ENCODE peak calls at places on chromosomes 3 and 15, in seven cellular contexts. One of them, this sample, is unnamed.

GRCh38 chr3:186983372-186984058 is 53.2 kb downstream of the ST6GAL1 start:
- DNase-seq in fibroblast of the conjunctiva: no peak
- DNase-seq in RPMI8226: no peak
- DNase-seq in AG08396: no peak
- DNase-seq in stimulated activated CD8-positive, alpha-beta memory T cell treated with anti-CD3 and anti-CD28 coated beads, Interleukin-12 subunit alpha, Interleukin-12 subunit beta, amount 100 ng/mL, for 1 hour: no peak
- DNase-seq in globus pallidus: no peak
- DNase-seq in ELR: no peak
- DNase-seq in this sample: no peak

GRCh38 chr15:89203705-89204273 is 17.6 kb downstream of the RLBP1 start:
- DNase-seq in fibroblast of the conjunctiva: no peak
- DNase-seq in RPMI8226: no peak
- DNase-seq in AG08396: no peak
- DNase-seq in stimulated activated CD8-positive, alpha-beta memory T cell treated with anti-CD3 and anti-CD28 coated beads, Interleukin-12 subunit alpha, Interleukin-12 subunit beta, amount 100 ng/mL, for 1 hour: no peak
- DNase-seq in globus pallidus: no peak
- DNase-seq in ELR: no peak
- DNase-seq in this sample: no peak

GRCh38 chr15:99507016-99507731 is 58.6 kb upstream of the MEF2A start:
- DNase-seq in fibroblast of the conjunctiva: peak; percentile 34
- DNase-seq in RPMI8226: peak; percentile 85
- DNase-seq in AG08396: peak; percentile 53
- DNase-seq in stimulated activated CD8-positive, alpha-beta memory T cell treated with anti-CD3 and anti-CD28 coated beads, Interleukin-12 subunit alpha, Interleukin-12 subunit beta, amount 100 ng/mL, for 1 hour: no peak
- DNase-seq in globus pallidus: no peak
- DNase-seq in ELR: no peak
- DNase-seq in this sample: no peak

GRCh38 chr3:119700920-119701734 is 1.7 kb upstream of the CFAP91 start:
- DNase-seq in fibroblast of the conjunctiva: no peak
- DNase-seq in RPMI8226: no peak
- DNase-seq in AG08396: no peak
- DNase-seq in stimulated activated CD8-positive, alpha-beta memory T cell treated with anti-CD3 and anti-CD28 coated beads, Interleukin-12 subunit alpha, Interleukin-12 subunit beta, amount 100 ng/mL, for 1 hour: no peak
- DNase-seq in globus pallidus: no peak
- DNase-seq in ELR: no peak
- DNase-seq in this sample: no peak

GRCh38 chr3:50215529-50215928 is 10.5 kb downstream of the SLC38A3 start:
- DNase-seq in fibroblast of the conjunctiva: no peak
- DNase-seq in RPMI8226: no peak
- DNase-seq in AG08396: no peak
- DNase-seq in stimulated activated CD8-positive, alpha-beta memory T cell treated with anti-CD3 and anti-CD28 coated beads, Interleukin-12 subunit alpha, Interleukin-12 subunit beta, amount 100 ng/mL, for 1 hour: no peak
- DNase-seq in globus pallidus: no peak
- DNase-seq in ELR: no peak
- DNase-seq in this sample: no peak

GRCh38 chr15:37096878-37097568 is 3.3 kb downstream of the MEIS2 start:
- DNase-seq in fibroblast of the conjunctiva: no peak
- DNase-seq in RPMI8226: no peak
- DNase-seq in AG08396: peak; percentile 38
- DNase-seq in stimulated activated CD8-positive, alpha-beta memory T cell treated with anti-CD3 and anti-CD28 coated beads, Interleukin-12 subunit alpha, Interleukin-12 subunit beta, amount 100 ng/mL, for 1 hour: no peak
- DNase-seq in globus pallidus: peak; percentile 47
- DNase-seq in ELR: no peak
- DNase-seq in this sample: no peak

GRCh38 chr3:139715736-139716135 is 38.0 kb upstream of the NMNAT3 start:
- DNase-seq in fibroblast of the conjunctiva: no peak
- DNase-seq in RPMI8226: no peak
- DNase-seq in AG08396: no peak
- DNase-seq in stimulated activated CD8-positive, alpha-beta memory T cell treated with anti-CD3 and anti-CD28 coated beads, Interleukin-12 subunit alpha, Interleukin-12 subunit beta, amount 100 ng/mL, for 1 hour: no peak
- DNase-seq in globus pallidus: no peak
- DNase-seq in ELR: no peak
- DNase-seq in this sample: no peak

GRCh38 chr3:8490079-8490552 is 11.5 kb upstream of the LMCD1 start:
- DNase-seq in fibroblast of the conjunctiva: peak; percentile 64
- DNase-seq in RPMI8226: no peak
- DNase-seq in AG08396: peak; percentile 68
- DNase-seq in stimulated activated CD8-positive, alpha-beta memory T cell treated with anti-CD3 and anti-CD28 coated beads, Interleukin-12 subunit alpha, Interleukin-12 subunit beta, amount 100 ng/mL, for 1 hour: no peak
- DNase-seq in globus pallidus: no peak
- DNase-seq in ELR: peak; percentile 87
- DNase-seq in this sample: no peak

GRCh38 chr15:66364944-66365343 is 8.5 kb upstream of the TIPIN start:
- DNase-seq in fibroblast of the conjunctiva: no peak
- DNase-seq in RPMI8226: no peak
- DNase-seq in AG08396: no peak
- DNase-seq in stimulated activated CD8-positive, alpha-beta memory T cell treated with anti-CD3 and anti-CD28 coated beads, Interleukin-12 subunit alpha, Interleukin-12 subunit beta, amount 100 ng/mL, for 1 hour: no peak
- DNase-seq in globus pallidus: no peak
- DNase-seq in ELR: no peak
- DNase-seq in this sample: no peak

GRCh38 chr3:128011140-128011539 is 41.1 kb upstream of the SEC61A1 start:
- DNase-seq in fibroblast of the conjunctiva: peak; percentile 18
- DNase-seq in RPMI8226: peak; percentile 56
- DNase-seq in AG08396: no peak
- DNase-seq in stimulated activated CD8-positive, alpha-beta memory T cell treated with anti-CD3 and anti-CD28 coated beads, Interleukin-12 subunit alpha, Interleukin-12 subunit beta, amount 100 ng/mL, for 1 hour: no peak
- DNase-seq in globus pallidus: no peak
- DNase-seq in ELR: peak; percentile 37
- DNase-seq in this sample: no peak

GRCh38 chr3:37321260-37321852 is 147.0 kb upstream of the LRRFIP2 start:
- DNase-seq in fibroblast of the conjunctiva: no peak
- DNase-seq in RPMI8226: no peak
- DNase-seq in AG08396: no peak
- DNase-seq in stimulated activated CD8-positive, alpha-beta memory T cell treated with anti-CD3 and anti-CD28 coated beads, Interleukin-12 subunit alpha, Interleukin-12 subunit beta, amount 100 ng/mL, for 1 hour: no peak
- DNase-seq in globus pallidus: no peak
- DNase-seq in ELR: no peak
- DNase-seq in this sample: no peak

GRCh38 chr15:75145027-75145841 is 56.4 kb upstream of the C15orf39 start:
- DNase-seq in fibroblast of the conjunctiva: no peak
- DNase-seq in RPMI8226: peak; percentile 58
- DNase-seq in AG08396: no peak
- DNase-seq in stimulated activated CD8-positive, alpha-beta memory T cell treated with anti-CD3 and anti-CD28 coated beads, Interleukin-12 subunit alpha, Interleukin-12 subunit beta, amount 100 ng/mL, for 1 hour: no peak
- DNase-seq in globus pallidus: no peak
- DNase-seq in ELR: peak; percentile 62
- DNase-seq in this sample: no peak

GRCh38 chr3:187522293-187522692 is 147.9 kb downstream of the SST start:
- DNase-seq in fibroblast of the conjunctiva: no peak
- DNase-seq in RPMI8226: no peak
- DNase-seq in AG08396: no peak
- DNase-seq in stimulated activated CD8-positive, alpha-beta memory T cell treated with anti-CD3 and anti-CD28 coated beads, Interleukin-12 subunit alpha, Interleukin-12 subunit beta, amount 100 ng/mL, for 1 hour: no peak
- DNase-seq in globus pallidus: no peak
- DNase-seq in ELR: no peak
- DNase-seq in this sample: no peak

GRCh38 chr15:41115652-41116115 is 396 bp downstream of the INO80 start:
- DNase-seq in fibroblast of the conjunctiva: peak; percentile 39
- DNase-seq in RPMI8226: peak; percentile 77
- DNase-seq in AG08396: peak; percentile 80
- DNase-seq in stimulated activated CD8-positive, alpha-beta memory T cell treated with anti-CD3 and anti-CD28 coated beads, Interleukin-12 subunit alpha, Interleukin-12 subunit beta, amount 100 ng/mL, for 1 hour: peak; percentile 53
- DNase-seq in globus pallidus: peak; percentile 43
- DNase-seq in ELR: peak; percentile 65
- DNase-seq in this sample: peak; percentile 49

GRCh38 chr15:46461416-46461815 is 826.6 kb downstream of the SQOR start:
- DNase-seq in fibroblast of the conjunctiva: no peak
- DNase-seq in RPMI8226: no peak
- DNase-seq in AG08396: no peak
- DNase-seq in stimulated activated CD8-positive, alpha-beta memory T cell treated with anti-CD3 and anti-CD28 coated beads, Interleukin-12 subunit alpha, Interleukin-12 subunit beta, amount 100 ng/mL, for 1 hour: no peak
- DNase-seq in globus pallidus: no peak
- DNase-seq in ELR: peak; percentile 3
- DNase-seq in this sample: no peak

GRCh38 chr3:65173841-65174240 is 486.0 kb upstream of the ADAMTS9 start:
- DNase-seq in fibroblast of the conjunctiva: no peak
- DNase-seq in RPMI8226: no peak
- DNase-seq in AG08396: no peak
- DNase-seq in stimulated activated CD8-positive, alpha-beta memory T cell treated with anti-CD3 and anti-CD28 coated beads, Interleukin-12 subunit alpha, Interleukin-12 subunit beta, amount 100 ng/mL, for 1 hour: no peak
- DNase-seq in globus pallidus: no peak
- DNase-seq in ELR: no peak
- DNase-seq in this sample: no peak

GRCh38 chr3:30770387-30770786 is 124.1 kb downstream of the GADL1 start:
- DNase-seq in fibroblast of the conjunctiva: peak; percentile 73
- DNase-seq in RPMI8226: no peak
- DNase-seq in AG08396: peak; percentile 83
- DNase-seq in stimulated activated CD8-positive, alpha-beta memory T cell treated with anti-CD3 and anti-CD28 coated beads, Interleukin-12 subunit alpha, Interleukin-12 subunit beta, amount 100 ng/mL, for 1 hour: no peak
- DNase-seq in globus pallidus: peak; percentile 30
- DNase-seq in ELR: peak; percentile 96
- DNase-seq in this sample: no peak

GRCh38 chr3:195405646-195406045 is 37.2 kb downstream of the ACAP2 start:
- DNase-seq in fibroblast of the conjunctiva: no peak
- DNase-seq in RPMI8226: no peak
- DNase-seq in AG08396: no peak
- DNase-seq in stimulated activated CD8-positive, alpha-beta memory T cell treated with anti-CD3 and anti-CD28 coated beads, Interleukin-12 subunit alpha, Interleukin-12 subunit beta, amount 100 ng/mL, for 1 hour: no peak
- DNase-seq in globus pallidus: no peak
- DNase-seq in ELR: no peak
- DNase-seq in this sample: no peak

GRCh38 chr3:69164296-69164695 is 41.9 kb upstream of the LMOD3 start:
- DNase-seq in fibroblast of the conjunctiva: no peak
- DNase-seq in RPMI8226: no peak
- DNase-seq in AG08396: no peak
- DNase-seq in stimulated activated CD8-positive, alpha-beta memory T cell treated with anti-CD3 and anti-CD28 coated beads, Interleukin-12 subunit alpha, Interleukin-12 subunit beta, amount 100 ng/mL, for 1 hour: no peak
- DNase-seq in globus pallidus: no peak
- DNase-seq in ELR: no peak
- DNase-seq in this sample: no peak

GRCh38 chr15:39944711-39945110 is 10.8 kb downstream of the EIF2AK4 start:
- DNase-seq in fibroblast of the conjunctiva: no peak
- DNase-seq in RPMI8226: no peak
- DNase-seq in AG08396: peak; percentile 50
- DNase-seq in stimulated activated CD8-positive, alpha-beta memory T cell treated with anti-CD3 and anti-CD28 coated beads, Interleukin-12 subunit alpha, Interleukin-12 subunit beta, amount 100 ng/mL, for 1 hour: no peak
- DNase-seq in globus pallidus: no peak
- DNase-seq in ELR: no peak
- DNase-seq in this sample: no peak